ENCODE peak calls at places on chromosomes 11 and 22, in nine cellular contexts. One of them, this sample, is unnamed.

GRCh38 chr22:42188808-42189447 is 58.3 kb upstream of the CYP2D6 start:
- DNase-seq in H4: peak; percentile 33
- DNase-seq in pancreas: no peak
- DNase-seq in HEK293T: no peak
- DNase-seq in activated CD8-positive, alpha-beta memory T cell treated with anti-CD3 and anti-CD28 coated beads for 1 hour: no peak
- DNase-seq in skeletal muscle cell: no peak
- DNase-seq in glutamatergic neuron: no peak
- DNase-seq in MM.1S: no peak
- DNase-seq in astrocyte of the spinal cord: peak; percentile 45
- DNase-seq in this sample: no peak

GRCh38 chr22:29798318-29798717 is 31.1 kb downstream of the UQCR10 start:
- DNase-seq in H4: no peak
- DNase-seq in pancreas: no peak
- DNase-seq in HEK293T: no peak
- DNase-seq in activated CD8-positive, alpha-beta memory T cell treated with anti-CD3 and anti-CD28 coated beads for 1 hour: no peak
- DNase-seq in skeletal muscle cell: no peak
- DNase-seq in glutamatergic neuron: no peak
- DNase-seq in MM.1S: no peak
- DNase-seq in astrocyte of the spinal cord: no peak
- DNase-seq in this sample: no peak

GRCh38 chr11:62337682-62338181 is 484 bp downstream of the ASRGL1 start:
- DNase-seq in H4: no peak
- DNase-seq in pancreas: peak; percentile 39
- DNase-seq in HEK293T: peak; percentile 31
- DNase-seq in activated CD8-positive, alpha-beta memory T cell treated with anti-CD3 and anti-CD28 coated beads for 1 hour: no peak
- DNase-seq in skeletal muscle cell: no peak
- DNase-seq in glutamatergic neuron: peak; percentile 58
- DNase-seq in MM.1S: no peak
- DNase-seq in astrocyte of the spinal cord: no peak
- DNase-seq in this sample: no peak

GRCh38 chr22:43488031-43488892 is 76.4 kb downstream of the MPPED1 start:
- DNase-seq in H4: no peak
- DNase-seq in pancreas: no peak
- DNase-seq in HEK293T: no peak
- DNase-seq in activated CD8-positive, alpha-beta memory T cell treated with anti-CD3 and anti-CD28 coated beads for 1 hour: no peak
- DNase-seq in skeletal muscle cell: no peak
- DNase-seq in glutamatergic neuron: no peak
- DNase-seq in MM.1S: no peak
- DNase-seq in astrocyte of the spinal cord: no peak
- DNase-seq in this sample: no peak

GRCh38 chr11:1938343-1939005 is 8.7 kb upstream of the MRPL23 start:
- DNase-seq in H4: no peak
- DNase-seq in pancreas: peak; percentile 3
- DNase-seq in HEK293T: no peak
- DNase-seq in activated CD8-positive, alpha-beta memory T cell treated with anti-CD3 and anti-CD28 coated beads for 1 hour: no peak
- DNase-seq in skeletal muscle cell: no peak
- DNase-seq in glutamatergic neuron: peak; percentile 22
- DNase-seq in MM.1S: no peak
- DNase-seq in astrocyte of the spinal cord: no peak
- DNase-seq in this sample: no peak

GRCh38 chr22:45919504-45920286 is 57.3 kb downstream of the WNT7B start:
- DNase-seq in H4: no peak
- DNase-seq in pancreas: peak; percentile 63
- DNase-seq in HEK293T: no peak
- DNase-seq in activated CD8-positive, alpha-beta memory T cell treated with anti-CD3 and anti-CD28 coated beads for 1 hour: no peak
- DNase-seq in skeletal muscle cell: no peak
- DNase-seq in glutamatergic neuron: no peak
- DNase-seq in MM.1S: no peak
- DNase-seq in astrocyte of the spinal cord: no peak
- DNase-seq in this sample: no peak

GRCh38 chr11:2513441-2513840 is 68.6 kb downstream of the KCNQ1 start:
- DNase-seq in H4: no peak
- DNase-seq in pancreas: peak; percentile 6
- DNase-seq in HEK293T: no peak
- DNase-seq in activated CD8-positive, alpha-beta memory T cell treated with anti-CD3 and anti-CD28 coated beads for 1 hour: no peak
- DNase-seq in skeletal muscle cell: no peak
- DNase-seq in glutamatergic neuron: peak; percentile 7
- DNase-seq in MM.1S: no peak
- DNase-seq in astrocyte of the spinal cord: no peak
- DNase-seq in this sample: no peak

GRCh38 chr22:44884968-44885805 is 124.6 kb downstream of the PHF21B start:
- DNase-seq in H4: no peak
- DNase-seq in pancreas: no peak
- DNase-seq in HEK293T: no peak
- DNase-seq in activated CD8-positive, alpha-beta memory T cell treated with anti-CD3 and anti-CD28 coated beads for 1 hour: no peak
- DNase-seq in skeletal muscle cell: no peak
- DNase-seq in glutamatergic neuron: peak; percentile 11
- DNase-seq in MM.1S: no peak
- DNase-seq in astrocyte of the spinal cord: no peak
- DNase-seq in this sample: no peak

GRCh38 chr11:2380807-2381350 is 3.8 kb downstream of the CD81 start:
- DNase-seq in H4: no peak
- DNase-seq in pancreas: no peak
- DNase-seq in HEK293T: no peak
- DNase-seq in activated CD8-positive, alpha-beta memory T cell treated with anti-CD3 and anti-CD28 coated beads for 1 hour: no peak
- DNase-seq in skeletal muscle cell: no peak
- DNase-seq in glutamatergic neuron: peak; percentile 13
- DNase-seq in MM.1S: no peak
- DNase-seq in astrocyte of the spinal cord: no peak
- DNase-seq in this sample: no peak

GRCh38 chr11:69135420-69136363 is 20.0 kb upstream of the SMIM38 start:
- DNase-seq in H4: no peak
- DNase-seq in pancreas: no peak
- DNase-seq in HEK293T: no peak
- DNase-seq in activated CD8-positive, alpha-beta memory T cell treated with anti-CD3 and anti-CD28 coated beads for 1 hour: no peak
- DNase-seq in skeletal muscle cell: no peak
- DNase-seq in glutamatergic neuron: no peak
- DNase-seq in MM.1S: no peak
- DNase-seq in astrocyte of the spinal cord: no peak
- DNase-seq in this sample: no peak

GRCh38 chr11:7600205-7600775 is 73.0 kb downstream of the CYB5R2 start:
- DNase-seq in H4: peak; percentile 88
- DNase-seq in pancreas: peak; percentile 61
- DNase-seq in HEK293T: no peak
- DNase-seq in activated CD8-positive, alpha-beta memory T cell treated with anti-CD3 and anti-CD28 coated beads for 1 hour: no peak
- DNase-seq in skeletal muscle cell: peak; percentile 14
- DNase-seq in glutamatergic neuron: no peak
- DNase-seq in MM.1S: no peak
- DNase-seq in astrocyte of the spinal cord: no peak
- DNase-seq in this sample: peak; percentile 89

GRCh38 chr11:118343981-118344521 is at the start of gene CD3G:
- DNase-seq in H4: no peak
- DNase-seq in pancreas: no peak
- DNase-seq in HEK293T: no peak
- DNase-seq in activated CD8-positive, alpha-beta memory T cell treated with anti-CD3 and anti-CD28 coated beads for 1 hour: peak; percentile 52
- DNase-seq in skeletal muscle cell: no peak
- DNase-seq in glutamatergic neuron: no peak
- DNase-seq in MM.1S: no peak
- DNase-seq in astrocyte of the spinal cord: no peak
- DNase-seq in this sample: no peak

GRCh38 chr22:49450521-49450920 is 377.2 kb downstream of the BRD1 start:
- DNase-seq in H4: no peak
- DNase-seq in pancreas: no peak
- DNase-seq in HEK293T: no peak
- DNase-seq in activated CD8-positive, alpha-beta memory T cell treated with anti-CD3 and anti-CD28 coated beads for 1 hour: no peak
- DNase-seq in skeletal muscle cell: no peak
- DNase-seq in glutamatergic neuron: no peak
- DNase-seq in MM.1S: no peak
- DNase-seq in astrocyte of the spinal cord: no peak
- DNase-seq in this sample: no peak

GRCh38 chr22:37569009-37569920 is 9.0 kb downstream of the CDC42EP1 start:
- DNase-seq in H4: no peak
- DNase-seq in pancreas: peak; percentile 94
- DNase-seq in HEK293T: no peak
- DNase-seq in activated CD8-positive, alpha-beta memory T cell treated with anti-CD3 and anti-CD28 coated beads for 1 hour: no peak
- DNase-seq in skeletal muscle cell: no peak
- DNase-seq in glutamatergic neuron: no peak
- DNase-seq in MM.1S: no peak
- DNase-seq in astrocyte of the spinal cord: no peak
- DNase-seq in this sample: no peak

GRCh38 chr11:36258730-36259360 is 30.4 kb downstream of the COMMD9 start:
- DNase-seq in H4: peak; percentile 75
- DNase-seq in pancreas: peak; percentile 55
- DNase-seq in HEK293T: peak; percentile 68
- DNase-seq in activated CD8-positive, alpha-beta memory T cell treated with anti-CD3 and anti-CD28 coated beads for 1 hour: no peak
- DNase-seq in skeletal muscle cell: peak; percentile 48
- DNase-seq in glutamatergic neuron: peak; percentile 78
- DNase-seq in MM.1S: peak; percentile 43
- DNase-seq in astrocyte of the spinal cord: peak; percentile 68
- DNase-seq in this sample: peak; percentile 60

GRCh38 chr11:126744699-126745098 is 255.9 kb downstream of the KIRREL3 start:
- DNase-seq in H4: no peak
- DNase-seq in pancreas: no peak
- DNase-seq in HEK293T: no peak
- DNase-seq in activated CD8-positive, alpha-beta memory T cell treated with anti-CD3 and anti-CD28 coated beads for 1 hour: no peak
- DNase-seq in skeletal muscle cell: no peak
- DNase-seq in glutamatergic neuron: no peak
- DNase-seq in MM.1S: no peak
- DNase-seq in astrocyte of the spinal cord: no peak
- DNase-seq in this sample: no peak

GRCh38 chr22:45785458-45785857 is 113.8 kb downstream of the ATXN10 start:
- DNase-seq in H4: no peak
- DNase-seq in pancreas: peak; percentile 64
- DNase-seq in HEK293T: no peak
- DNase-seq in activated CD8-positive, alpha-beta memory T cell treated with anti-CD3 and anti-CD28 coated beads for 1 hour: no peak
- DNase-seq in skeletal muscle cell: no peak
- DNase-seq in glutamatergic neuron: no peak
- DNase-seq in MM.1S: peak; percentile 40
- DNase-seq in astrocyte of the spinal cord: no peak
- DNase-seq in this sample: no peak